ENCODE peak calls at places on chromosomes 12 and 14, in six cellular contexts. Z is cardiac fibroblast, W is body of pancreas, R is astrocyte of the spinal cord, J is kidney epithelial cell, V is AG10803. P is an unnamed sample.

GRCh38 chr12:82099216-82099615 is 259.0 kb downstream of the CCDC59 start:
- DNase-seq in R (no peak), J (peak), Z (no peak), W (no peak), V (no peak), P (peak)

GRCh38 chr14:54475187-54475881 is 13.4 kb downstream of the GMFB start:
- DNase-seq in W (no peak), J (no peak), R (peak), V (peak), Z (peak), P (peak)

GRCh38 chr12:110849748-110850403 is 3.1 kb downstream of the CCDC63 start:
- DNase-seq in W (no peak), Z (no peak), V (no peak), J (no peak), R (no peak), P (no peak)

GRCh38 chr14:84520711-84521338 is 1009.1 kb upstream of the FLRT2 start:
- DNase-seq in W (no peak), R (peak), J (no peak), V (peak), Z (no peak), P (no peak)

GRCh38 chr12:80041691-80042090 is 57.6 kb upstream of the OTOGL start:
- DNase-seq in J (peak), Z (peak), W (no peak), V (peak), R (peak), P (peak)

GRCh38 chr12:51898506-51898905 is 8.8 kb upstream of the ACVRL1 start:
- DNase-seq in Z (no peak), W (no peak), V (no peak), J (no peak), R (no peak), P (no peak)

GRCh38 chr14:22524784-22525161 is 64.3 kb downstream of the DAD1 start:
- DNase-seq in J (no peak), W (no peak), V (no peak), Z (no peak), R (no peak), P (peak)

GRCh38 chr14:57066887-57067513 is 201.7 kb downstream of the EXOC5 start:
- DNase-seq in W (peak), J (no peak), Z (peak), R (peak), V (no peak), P (peak)

GRCh38 chr12:16003460-16003859 is 92.3 kb downstream of the DERA start:
- DNase-seq in Z (no peak), V (no peak), R (no peak), W (peak), J (no peak), P (no peak)

GRCh38 chr12:94640134-94640928 is 10.0 kb downstream of the TMCC3 start:
- DNase-seq in V (peak), W (no peak), Z (peak), J (peak), R (peak), P (peak)

GRCh38 chr14:61125314-61126082 is 144.5 kb downstream of the SLC38A6 start:
- DNase-seq in V (no peak), Z (no peak), J (no peak), R (no peak), W (no peak), P (no peak)

GRCh38 chr12:49470986-49471385 is 67.8 kb upstream of the KCNH3 start:
- DNase-seq in V (no peak), Z (no peak), J (no peak), R (no peak), W (no peak), P (no peak)

GRCh38 chr12:80590085-80590484 is 117.3 kb upstream of the MYF6 start:
- DNase-seq in W (no peak), J (no peak), V (peak), Z (no peak), R (no peak), P (peak)

GRCh38 chr14:106837870-106838269 is 1311.5 kb downstream of the TMEM121 start:
- DNase-seq in Z (no peak), V (no peak), J (no peak), W (no peak), R (no peak), P (no peak)

GRCh38 chr12:92503029-92503931 is 199.5 kb upstream of the PLEKHG7 start:
- DNase-seq in J (no peak), V (no peak), W (peak), Z (peak), R (no peak), P (no peak)

GRCh38 chr14:51513933-51514332 is 137.8 kb upstream of the FRMD6 start:
- DNase-seq in J (no peak), V (no peak), Z (no peak), R (no peak), W (no peak), P (no peak)

GRCh38 chr14:104639889-104640548 is 35.4 kb upstream of the TMEM179 start:
- DNase-seq in V (peak), W (peak), R (peak), J (no peak), Z (peak), P (peak)

GRCh38 chr12:116244001-116244400 is 33.5 kb downstream of the MED13L start:
- DNase-seq in R (no peak), J (peak), V (no peak), Z (peak), W (peak), P (peak)

GRCh38 chr12:107807471-107808150 is 33.1 kb downstream of the ASCL4 start:
- DNase-seq in Z (no peak), V (no peak), R (no peak), J (no peak), W (no peak), P (no peak)

GRCh38 chr12:130806574-130806973 is 32.5 kb downstream of the STX2 start:
- DNase-seq in Z (no peak), W (no peak), V (no peak), R (no peak), J (no peak), P (no peak)

GRCh38 chr12:130423991-130424857 is 86.5 kb downstream of the PIWIL1 start:
- DNase-seq in J (no peak), V (no peak), Z (no peak), W (no peak), R (no peak), P (no peak)

GRCh38 chr14:27528328-27528727 is 930.5 kb upstream of the NOVA1 start:
- DNase-seq in R (peak), J (no peak), W (no peak), V (peak), Z (peak), P (peak)

GRCh38 chr14:89807151-89807550 is 147.4 kb downstream of the EFCAB11 start:
- DNase-seq in Z (no peak), R (no peak), J (no peak), W (no peak), V (no peak), P (no peak)

GRCh38 chr12:2586159-2587035 is 208.4 kb upstream of the FKBP4 start:
- DNase-seq in J (no peak), W (no peak), Z (no peak), V (no peak), R (peak), P (no peak)

GRCh38 chr12:11718105-11718504 is 68.6 kb downstream of the ETV6 start:
- DNase-seq in R (no peak), J (no peak), Z (no peak), W (no peak), V (no peak), P (no peak)

GRCh38 chr12:116955382-116956021 is 44.8 kb downstream of the FBXW8 start:
- DNase-seq in Z (peak), J (peak), V (no peak), W (peak), R (no peak), P (peak)

GRCh38 chr12:77983859-77984258 is 153.2 kb downstream of the NAV3 start:
- DNase-seq in J (no peak), W (no peak), V (no peak), Z (no peak), R (no peak), P (no peak)

GRCh38 chr12:58893421-58893986 is 26.8 kb downstream of the LRIG3 start:
- DNase-seq in W (no peak), R (peak), J (no peak), Z (peak), V (no peak), P (peak)

GRCh38 chr12:77584860-77585259 is 245.8 kb upstream of the NAV3 start:
- DNase-seq in V (no peak), W (no peak), Z (no peak), R (no peak), J (no peak), P (no peak)

GRCh38 chr12:10667581-10667980 is 6.3 kb downstream of the STYK1 start:
- DNase-seq in Z (no peak), V (no peak), W (no peak), R (no peak), J (no peak), P (no peak)

GRCh38 chr12:122874081-122874480 is 21.8 kb downstream of the VPS37B start:
- DNase-seq in W (no peak), J (no peak), R (no peak), V (no peak), Z (no peak), P (no peak)

GRCh38 chr12:130952545-130952954 is 1.2 kb upstream of the ADGRD1 start:
- DNase-seq in R (no peak), V (no peak), J (no peak), W (no peak), Z (no peak), P (no peak)

GRCh38 chr14:90627478-90627877 is 188.8 kb downstream of the TTC7B start:
- DNase-seq in R (no peak), Z (no peak), W (no peak), J (no peak), V (no peak), P (no peak)

GRCh38 chr14:92945959-92946846 is 23.3 kb downstream of the CHGA start:
- DNase-seq in W (peak), R (peak), J (peak), Z (peak), V (peak), P (peak)

DNA sequence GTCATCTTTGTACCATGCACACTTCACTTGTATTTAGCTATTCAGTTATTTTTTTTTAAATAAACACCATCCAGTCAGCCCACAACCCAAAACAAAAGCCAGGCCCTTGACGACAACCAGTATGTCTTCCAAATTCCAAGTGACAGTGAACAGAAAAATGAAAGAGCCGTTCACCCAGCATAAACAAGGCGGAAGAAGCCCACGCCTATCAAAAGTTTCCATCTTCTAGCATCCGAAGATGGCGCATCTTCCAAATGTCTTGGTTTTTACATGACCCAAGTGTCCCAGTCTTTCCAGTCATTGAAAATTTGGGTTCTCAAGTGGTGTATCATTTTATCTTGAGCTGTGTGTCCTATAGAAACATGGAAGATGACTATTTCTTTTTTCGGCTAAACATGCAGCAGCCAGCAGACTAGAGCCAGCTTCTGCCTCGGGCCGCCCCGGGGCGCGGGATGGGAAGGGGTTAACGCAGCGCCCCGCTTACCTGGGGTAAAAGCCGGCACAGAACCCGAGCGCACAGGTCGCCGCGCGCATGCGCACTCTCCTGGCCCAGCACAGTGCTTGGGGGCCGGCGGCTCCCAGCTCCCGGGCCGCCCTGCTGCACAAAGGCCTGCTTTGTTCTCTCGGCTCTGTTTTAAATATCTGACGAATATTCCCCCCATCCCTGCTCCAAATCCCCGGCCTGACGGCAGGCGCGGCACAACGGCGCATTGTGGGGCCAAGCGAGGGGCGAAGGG is 164.8 kb downstream of the ZFP36L1 start:
- DNase-seq in R (no peak), W (peak), Z (no peak), V (no peak), J (no peak), P (no peak)
- H3K4me3 ChIP-seq in R (peak), W (no peak), Z (no peak), V (no peak), J (no peak), P (no peak)

DNA sequence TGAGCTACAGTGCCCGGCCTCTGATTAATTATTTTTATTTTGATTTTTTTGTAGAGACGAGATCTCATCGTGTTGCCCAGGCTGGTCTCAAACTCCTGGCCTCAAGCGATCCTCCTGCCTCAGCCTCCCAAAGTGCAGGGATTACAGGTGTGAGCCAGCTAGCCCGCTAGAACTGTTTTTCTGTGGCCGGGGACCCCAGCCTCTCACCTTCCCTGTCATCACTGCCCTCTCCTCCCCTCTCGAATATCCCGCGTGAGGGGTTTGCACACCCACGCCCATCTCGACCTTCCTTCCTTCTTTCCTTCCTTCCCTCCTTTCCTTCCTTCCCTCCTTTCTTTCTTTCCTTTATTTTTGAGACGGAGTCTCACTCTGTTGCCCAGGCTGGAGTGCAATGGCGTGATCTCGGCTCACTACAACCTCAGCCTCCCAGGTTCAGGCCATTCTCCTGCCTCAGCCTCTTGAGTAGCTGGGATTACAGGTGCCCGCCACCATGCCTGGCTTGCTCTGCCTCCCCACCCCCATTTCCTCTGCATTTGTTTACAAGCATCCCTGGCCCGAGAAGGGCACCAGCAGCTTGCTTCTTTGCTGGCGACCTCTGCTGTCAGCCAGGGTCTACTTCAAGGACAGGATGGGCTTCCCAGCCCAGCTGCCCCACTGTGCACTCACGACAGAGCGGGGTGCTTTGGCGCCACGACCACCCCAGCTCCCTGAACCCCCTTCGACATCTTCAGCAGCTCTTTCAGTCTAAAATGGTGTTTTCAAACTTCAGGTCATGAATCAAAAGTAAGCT is 4.3 kb upstream of the TRAF3 start:
- DNase-seq in V (no peak), J (no peak), W (no peak), Z (peak), R (no peak), P (no peak)
- TF ChIP-seq CTCF in V (peak), J (peak), W (no peak), Z (peak), R (no peak), P (no peak)

DNA sequence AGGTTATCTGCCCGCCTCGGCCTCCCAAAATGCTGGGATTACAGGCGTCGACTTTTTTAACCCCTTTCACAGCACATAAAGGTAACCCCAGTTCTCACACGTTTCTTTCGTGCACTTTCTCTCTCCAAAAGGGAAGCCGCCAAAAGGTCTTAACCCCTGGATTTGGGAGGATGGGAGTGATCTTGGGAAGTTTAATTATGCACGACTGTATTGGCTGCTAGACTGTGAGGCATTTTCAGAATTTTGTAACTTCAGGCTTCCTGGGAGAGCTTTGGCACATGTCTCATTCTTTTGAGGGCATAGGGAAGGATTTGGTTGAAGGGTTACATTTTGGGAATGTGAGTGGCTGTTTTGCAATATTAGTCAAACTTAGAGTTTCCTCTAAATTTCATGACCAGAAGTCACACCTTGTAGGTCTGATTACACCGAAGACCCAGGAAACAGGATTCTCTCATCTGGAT is 1.4 kb upstream of the SMARCC2 start:
- DNase-seq in Z (no peak), V (peak), W (no peak), J (no peak), R (no peak), P (peak)
- H3K4me3 ChIP-seq in Z (peak), V (no peak), W (peak), J (peak), R (peak), P (peak)

GRCh38 chr14:93970967-93971634 is 5.3 kb downstream of the ASB2 start:
- DNase-seq in W (no peak), V (no peak), J (no peak), Z (no peak), R (no peak), P (no peak)

GRCh38 chr14:93969082-93969828 is 7.1 kb downstream of the ASB2 start:
- DNase-seq in R (no peak), Z (no peak), J (no peak), V (no peak), W (no peak), P (peak)

GRCh38 chr14:93972618-93973205 is 3.7 kb downstream of the ASB2 start:
- DNase-seq in V (no peak), Z (no peak), W (no peak), R (no peak), J (no peak), P (no peak)

GRCh38 chr14:93971635-93972027 is 4.7 kb downstream of the ASB2 start:
- DNase-seq in J (no peak), V (no peak), W (no peak), Z (no peak), R (no peak), P (no peak)

GRCh38 chr14:93970589-93970966 is 5.8 kb downstream of the ASB2 start:
- DNase-seq in W (peak), R (no peak), J (no peak), Z (peak), V (no peak), P (no peak)
- TF ChIP-seq CTCF in W (peak), R (peak), J (peak), Z (peak), V (no peak), P (peak)

GRCh38 chr12:71250186-71250585 is 92.4 kb upstream of the TSPAN8 start:
- DNase-seq in V (no peak), R (no peak), J (no peak), Z (peak), W (no peak), P (peak)
- H3K4me3 ChIP-seq in V (no peak), R (no peak), J (no peak), Z (no peak), W (no peak), P (no peak)

GRCh38 chr12:13962699-13963098 is 18.7 kb downstream of the GRIN2B start:
- DNase-seq in V (no peak), Z (no peak), W (peak), J (no peak), R (no peak), P (no peak)
- TF ChIP-seq CTCF in V (peak), Z (no peak), W (no peak), J (peak), R (peak), P (peak)

GRCh38 chr14:58947816-58948440 is 240.5 kb upstream of the DAAM1 start:
- DNase-seq in R (peak), Z (peak), J (no peak), V (no peak), W (no peak), P (peak)
- H3K4me3 ChIP-seq in R (no peak), Z (no peak), J (no peak), V (no peak), W (no peak), P (no peak)

DNA sequence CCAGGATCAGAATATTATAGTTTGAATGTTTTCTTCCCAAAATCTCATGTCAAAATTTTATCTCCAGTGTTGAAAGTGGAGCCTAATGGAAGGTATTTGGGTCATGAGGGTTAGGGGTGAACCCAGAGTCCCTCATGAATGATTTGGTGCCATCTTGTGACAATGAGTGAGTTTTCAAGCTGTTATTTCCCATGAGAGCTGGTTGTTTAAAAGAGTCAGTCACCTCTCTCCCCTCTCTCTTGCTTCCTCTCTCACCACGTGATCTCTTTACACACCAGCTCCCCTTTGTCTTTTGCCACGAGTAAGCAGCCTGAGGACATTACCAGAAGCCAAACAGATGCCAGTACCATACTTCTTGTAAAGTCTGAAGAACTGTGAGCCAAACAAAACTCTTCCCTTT is 561.6 kb downstream of the RERGL start:
- DNase-seq in J (no peak), V (no peak), R (no peak), Z (no peak), W (no peak), P (no peak)
- TF ChIP-seq CTCF in J (no peak), V (no peak), R (no peak), Z (no peak), W (no peak), P (no peak)

P was measured in fibroblast of mammary gland.